ENCODE peak calls at places on chromosomes 13 and 19, in five cellular contexts. Y is BE2C, X is GM12865, V is cardiac fibroblast, Z is AG09309. O is an unnamed sample.

GRCh38 chr13:109715902-109716301 is 70.5 kb downstream of the IRS2 start:
- DNase-seq in Z (peak), X (no peak), Y (no peak), V (peak), O (peak)

GRCh38 chr19:38640368-38640767 is 7.1 kb upstream of the ACTN4 start:
- DNase-seq in Y (no peak), V (no peak), X (no peak), Z (no peak), O (no peak)

GRCh38 chr19:41821003-41821735 is 23.3 kb downstream of the LYPD4 start:
- DNase-seq in X (peak), V (peak), Y (peak), Z (no peak), O (no peak)

GRCh38 chr13:70723732-70724131 is 615.5 kb upstream of the KLHL1 start:
- DNase-seq in X (no peak), Y (peak), Z (no peak), V (peak), O (no peak)

GRCh38 chr13:21608961-21609360 is 5.0 kb upstream of the MICU2 start:
- DNase-seq in V (peak), Y (no peak), Z (no peak), X (no peak), O (no peak)

GRCh38 chr13:39913928-39914327 is 258.5 kb downstream of the COG6 start:
- DNase-seq in Y (no peak), V (peak), X (no peak), Z (peak), O (no peak)

GRCh38 chr19:14476663-14477401 is 1.7 kb upstream of the PTGER1 start:
- DNase-seq in Y (no peak), V (peak), X (no peak), Z (peak), O (no peak)

GRCh38 chr13:101127741-101128353 is 288.5 kb downstream of the NALCN start:
- DNase-seq in Y (peak), Z (no peak), V (peak), X (peak), O (no peak)

GRCh38 chr13:40433577-40433976 is 232.9 kb downstream of the FOXO1 start:
- DNase-seq in Z (no peak), V (peak), X (peak), Y (no peak), O (no peak)

GRCh38 chr13:22487932-22488331 is 692.8 kb upstream of the SGCG start:
- DNase-seq in V (peak), Y (no peak), X (no peak), Z (no peak), O (peak)

GRCh38 chr13:87999141-87999765 is 328.1 kb downstream of the SLITRK5 start:
- DNase-seq in Z (peak), Y (no peak), V (no peak), X (no peak), O (peak)

GRCh38 chr13:100129605-100130004 is 40.7 kb downstream of the PCCA start:
- DNase-seq in V (peak), X (peak), Y (no peak), Z (no peak), O (no peak)

GRCh38 chr19:11171144-11171543 is 15.6 kb upstream of the SPC24 start:
- DNase-seq in Z (no peak), V (no peak), Y (no peak), X (no peak), O (no peak)

GRCh38 chr19:33108161-33108560 is 23.8 kb upstream of the WDR88 start:
- DNase-seq in V (no peak), Z (no peak), X (no peak), Y (no peak), O (no peak)

GRCh38 chr13:85724554-85725432 is 74.4 kb downstream of the SLITRK6 start:
- DNase-seq in V (no peak), Y (no peak), X (no peak), Z (no peak), O (no peak)

GRCh38 chr13:94333131-94333820 is 146.2 kb downstream of the DCT start:
- DNase-seq in Y (no peak), X (no peak), Z (no peak), V (no peak), O (no peak)

GRCh38 chr13:73870970-73871935 is 263.0 kb downstream of the KLF12 start:
- DNase-seq in Y (no peak), V (peak), Z (peak), X (peak), O (no peak)

GRCh38 chr19:28823338-28823961 is 389.5 kb downstream of the UQCRFS1 start:
- DNase-seq in Y (no peak), V (no peak), X (no peak), Z (no peak), O (no peak)

GRCh38 chr19:12364391-12365093 is 941 bp downstream of the ZNF442 start:
- DNase-seq in X (peak), Z (no peak), V (peak), Y (no peak), O (no peak)

GRCh38 chr13:77579971-77580370 is 44.5 kb downstream of the SCEL start:
- DNase-seq in V (no peak), Y (no peak), X (no peak), Z (no peak), O (no peak)

GRCh38 chr13:98033277-98034247 is 80.1 kb downstream of the IPO5 start:
- DNase-seq in X (peak), Z (peak), Y (peak), V (peak), O (no peak)

GRCh38 chr13:79491715-79492114 is 10.8 kb downstream of the NDFIP2 start:
- DNase-seq in Z (peak), Y (no peak), X (no peak), V (peak), O (peak)

GRCh38 chr13:51330741-51331140 is 8.8 kb upstream of the SERPINE3 start:
- DNase-seq in Z (peak), V (peak), Y (no peak), X (peak), O (peak)

GRCh38 chr13:32883501-32883900 is 132.7 kb upstream of the KL start:
- DNase-seq in X (no peak), Z (no peak), V (no peak), Y (no peak), O (peak)

GRCh38 chr13:103568314-103568713 is 502.1 kb upstream of the SLC10A2 start:
- DNase-seq in V (no peak), X (peak), Z (no peak), Y (no peak), O (no peak)

GRCh38 chr13:51781246-51782022 is 22.5 kb downstream of the DHRS12 start:
- DNase-seq in V (peak), X (peak), Z (no peak), Y (peak), O (no peak)

GRCh38 chr13:96680898-96681297 is 313.4 kb downstream of the OXGR1 start:
- DNase-seq in V (no peak), Z (no peak), X (no peak), Y (no peak), O (no peak)

GRCh38 chr19:38718747-38719543 is 25.3 kb downstream of the CAPN12 start:
- DNase-seq in Y (peak), V (peak), X (no peak), Z (no peak), O (peak)

GRCh38 chr13:97133955-97134354 is 88.2 kb upstream of the MBNL2 start:
- DNase-seq in Y (no peak), V (no peak), Z (no peak), X (no peak), O (no peak)

GRCh38 chr19:7267792-7268736 is 26.1 kb downstream of the INSR start:
- DNase-seq in Z (no peak), X (no peak), V (no peak), Y (no peak), O (no peak)

GRCh38 chr13:100594731-100595130 is 6.1 kb upstream of the GGACT start:
- DNase-seq in X (no peak), V (no peak), Y (no peak), Z (no peak), O (no peak)

GRCh38 chr19:42201489-42202289 is 15.8 kb downstream of the DEDD2 start:
- DNase-seq in V (no peak), X (peak), Z (no peak), Y (no peak), O (no peak)

DNA sequence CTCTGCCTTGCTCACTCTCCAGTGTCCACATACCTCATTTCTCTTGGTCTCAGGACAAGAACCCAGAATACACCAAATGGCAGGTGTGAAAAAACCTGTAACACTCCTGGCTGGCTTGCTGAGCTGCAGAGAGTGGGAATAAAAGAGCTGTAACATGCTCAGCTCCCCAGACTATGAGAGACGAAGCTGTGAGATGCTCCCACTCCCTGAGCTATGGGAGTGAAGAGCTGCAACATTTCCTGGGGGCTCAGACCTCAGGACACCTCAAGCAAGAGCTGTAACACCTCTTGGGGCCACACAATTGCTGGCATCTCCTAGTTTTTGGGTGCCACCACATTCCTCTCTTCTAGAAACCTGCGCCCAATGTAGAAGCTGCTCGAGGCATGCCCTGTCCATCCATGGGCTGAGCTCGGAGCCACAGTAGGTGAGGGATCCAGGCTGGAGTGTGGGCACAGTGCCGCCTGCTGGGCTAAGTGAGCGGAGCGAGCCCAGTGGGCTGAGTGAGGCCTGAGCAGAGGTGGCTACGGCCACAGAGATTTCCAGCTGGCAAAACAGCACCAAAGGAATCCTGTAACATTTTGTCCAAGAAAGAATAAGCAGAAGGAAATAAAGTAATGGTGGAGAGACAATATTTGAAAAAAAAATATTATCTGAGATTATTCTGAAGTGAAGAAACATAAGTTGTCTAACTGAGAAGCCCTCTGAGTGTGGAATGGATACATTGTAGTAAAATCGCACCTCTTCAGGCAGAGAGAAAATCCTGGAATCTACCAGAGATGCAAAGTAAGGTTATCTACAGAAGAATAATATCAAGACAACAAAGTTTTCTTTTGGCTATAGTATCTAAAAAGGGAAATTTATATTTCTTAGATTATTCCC is 186.2 kb upstream of the PCDH9 start:
- DNase-seq in X (peak), V (peak), Y (peak), Z (no peak), O (no peak)
- TF ChIP-seq CTCF in X (peak), V (peak), Y (peak), Z (peak), O (peak)

DNA sequence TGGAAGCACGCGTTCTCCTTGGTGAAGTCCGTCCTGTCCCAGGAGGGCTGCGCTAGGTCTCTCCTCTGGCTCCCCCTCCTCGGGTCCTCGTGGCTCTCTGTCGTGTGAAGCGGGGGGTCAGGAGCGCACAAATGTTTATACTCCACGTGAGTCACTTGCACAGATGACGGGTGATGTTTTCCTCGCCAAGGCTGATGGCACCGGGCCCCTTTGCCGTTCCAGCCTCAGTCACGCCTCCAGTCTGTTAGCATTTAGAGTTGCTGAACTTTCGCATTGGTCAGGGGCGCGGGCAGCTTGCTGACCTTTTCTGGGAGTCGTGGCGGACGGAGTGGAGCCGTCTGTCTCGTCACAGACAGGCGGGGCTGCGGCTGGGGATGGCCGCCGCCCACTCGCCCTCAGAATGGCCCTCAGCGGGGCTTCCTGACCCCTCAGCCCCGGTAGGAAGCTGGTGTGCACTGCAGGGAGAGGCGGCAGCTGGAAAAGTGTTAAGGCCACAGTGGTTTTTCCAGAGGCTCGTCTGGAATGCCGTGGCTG is 13.7 kb downstream of the KLHL26 start:
- DNase-seq in X (no peak), Y (no peak), Z (no peak), V (peak), O (no peak)
- H3K4me3 ChIP-seq in X (no peak), Y (no peak), Z (peak), V (no peak), O (no peak)

DNA sequence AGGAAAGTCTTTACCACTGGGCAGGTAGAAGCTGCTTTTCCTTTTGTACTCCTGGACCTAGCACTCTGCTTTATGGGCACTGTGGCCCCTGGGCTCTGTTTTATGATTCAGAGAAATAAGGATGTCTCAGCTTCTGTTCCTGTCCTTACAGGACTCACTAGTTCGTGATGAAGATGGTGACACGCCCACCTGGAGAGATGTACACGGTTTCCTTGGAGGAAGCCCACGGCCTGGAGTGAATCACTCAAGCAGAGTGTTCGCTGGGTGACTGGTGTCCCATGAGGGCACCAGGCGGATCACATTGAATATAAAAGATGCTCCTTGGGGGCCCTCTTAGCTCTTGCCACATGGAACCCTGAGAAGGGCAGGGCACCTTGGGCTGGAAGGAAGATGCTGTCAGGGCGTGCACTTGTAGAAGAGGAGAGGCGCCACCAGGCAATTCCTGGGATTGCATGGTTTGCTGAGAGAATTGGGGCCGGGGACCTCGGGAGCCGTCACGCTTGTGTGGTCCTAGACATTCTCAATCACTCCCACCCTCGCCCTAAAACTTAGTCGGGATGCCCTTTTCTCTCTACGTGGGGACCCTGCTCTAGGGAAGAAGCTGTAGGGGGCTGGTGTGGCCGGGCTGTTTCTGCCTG is 202.6 kb downstream of the TSHZ3 start:
- DNase-seq in X (no peak), V (peak), Z (no peak), Y (no peak), O (no peak)
- TF ChIP-seq CTCF in X (no peak), V (no peak), Z (no peak), Y (no peak), O (no peak)

GRCh38 chr13:47039106-47039505 is 142.3 kb upstream of the HTR2A start:
- DNase-seq in V (peak), Z (peak), Y (no peak), X (no peak), O (no peak)

GRCh38 chr13:47027797-47028437 is 131.1 kb upstream of the HTR2A start:
- DNase-seq in V (no peak), X (no peak), Y (no peak), Z (no peak), O (no peak)

GRCh38 chr13:47038196-47038595 is 141.3 kb upstream of the HTR2A start:
- DNase-seq in X (no peak), Z (no peak), V (peak), Y (no peak), O (no peak)

GRCh38 chr13:47036291-47037008 is 139.6 kb upstream of the HTR2A start:
- DNase-seq in Y (no peak), X (peak), V (no peak), Z (no peak), O (no peak)

GRCh38 chr13:47033216-47033615 is 136.4 kb upstream of the HTR2A start:
- DNase-seq in V (peak), Z (peak), X (peak), Y (no peak), O (no peak)
- H3K4me3 ChIP-seq in V (peak), Z (peak), X (no peak), Y (no peak), O (no peak)

GRCh38 chr13:91647361-91647970 is 249.0 kb downstream of the GPC5 start:
- DNase-seq in Z (no peak), X (peak), V (no peak), Y (peak), O (peak)
- TF ChIP-seq CTCF in Z (peak), X (peak), V (peak), Y (peak), O (peak)